ENCODE peak calls at places on chromosomes 5 and 9, in ten cellular contexts. One of them, this sample, is unnamed.
A peak's percentile ranks its signal among the peaks of the same experiment; 100 is the strongest.

GRCh38 chr5:102759289-102759688 is 4.2 kb downstream of the PAM start:
- DNase-seq in suprapubic skin: peak; percentile 52
- DNase-seq in ovary: no peak
- DNase-seq in H1: no peak
- DNase-seq in stomach: no peak
- DNase-seq in transverse colon: no peak
- DNase-seq in sigmoid colon: no peak
- DNase-seq in GM12878: no peak
- DNase-seq in upper lobe of left lung: no peak
- DNase-seq in HepG2: no peak
- DNase-seq in this sample: no peak

GRCh38 chr9:96618209-96619108 is 1.2 kb downstream of the CDC14B start:
- DNase-seq in stomach: peak; percentile 52
- DNase-seq in ovary: peak; percentile 52
- DNase-seq in suprapubic skin: peak; percentile 81
- DNase-seq in H1: no peak
- DNase-seq in upper lobe of left lung: peak; percentile 87
- DNase-seq in GM12878: no peak
- DNase-seq in transverse colon: peak; percentile 46
- DNase-seq in HepG2: peak; percentile 42
- DNase-seq in sigmoid colon: peak; percentile 78
- DNase-seq in this sample: no peak

GRCh38 chr5:78251663-78252284 is 42.7 kb downstream of the AP3B1 start:
- DNase-seq in transverse colon: no peak
- DNase-seq in sigmoid colon: no peak
- DNase-seq in HepG2: no peak
- DNase-seq in GM12878: no peak
- DNase-seq in H1: no peak
- DNase-seq in upper lobe of left lung: no peak
- DNase-seq in suprapubic skin: no peak
- DNase-seq in stomach: no peak
- DNase-seq in ovary: no peak
- DNase-seq in this sample: no peak

GRCh38 chr5:36174119-36174518 is 22.2 kb downstream of the SKP2 start:
- DNase-seq in suprapubic skin: no peak
- DNase-seq in H1: no peak
- DNase-seq in transverse colon: no peak
- DNase-seq in stomach: no peak
- DNase-seq in ovary: no peak
- DNase-seq in HepG2: no peak
- DNase-seq in sigmoid colon: no peak
- DNase-seq in upper lobe of left lung: no peak
- DNase-seq in GM12878: no peak
- DNase-seq in this sample: no peak

GRCh38 chr5:169044982-169045381 is 256.0 kb downstream of the SLIT3 start:
- DNase-seq in sigmoid colon: no peak
- DNase-seq in H1: no peak
- DNase-seq in upper lobe of left lung: no peak
- DNase-seq in stomach: no peak
- DNase-seq in HepG2: no peak
- DNase-seq in ovary: no peak
- DNase-seq in GM12878: no peak
- DNase-seq in suprapubic skin: no peak
- DNase-seq in transverse colon: no peak
- DNase-seq in this sample: no peak

GRCh38 chr5:144369001-144369400 is 198.3 kb downstream of the KCTD16 start:
- DNase-seq in stomach: peak; percentile 32
- DNase-seq in upper lobe of left lung: no peak
- DNase-seq in suprapubic skin: no peak
- DNase-seq in HepG2: no peak
- DNase-seq in GM12878: no peak
- DNase-seq in sigmoid colon: no peak
- DNase-seq in H1: no peak
- DNase-seq in transverse colon: no peak
- DNase-seq in ovary: no peak
- DNase-seq in this sample: no peak

GRCh38 chr5:80655231-80655784 is 525 bp upstream of the DHFR start:
- DNase-seq in sigmoid colon: no peak
- DNase-seq in GM12878: no peak
- DNase-seq in ovary: no peak
- DNase-seq in H1: no peak
- DNase-seq in stomach: no peak
- DNase-seq in upper lobe of left lung: no peak
- DNase-seq in HepG2: peak; percentile 11
- DNase-seq in suprapubic skin: no peak
- DNase-seq in transverse colon: no peak
- DNase-seq in this sample: no peak

GRCh38 chr5:144179226-144179625 is 8.6 kb downstream of the KCTD16 start:
- DNase-seq in HepG2: no peak
- DNase-seq in transverse colon: no peak
- DNase-seq in GM12878: no peak
- DNase-seq in H1: no peak
- DNase-seq in sigmoid colon: no peak
- DNase-seq in stomach: no peak
- DNase-seq in suprapubic skin: no peak
- DNase-seq in upper lobe of left lung: no peak
- DNase-seq in ovary: no peak
- DNase-seq in this sample: no peak

GRCh38 chr9:132946624-132947295 is 2.3 kb upstream of the TSC1 start:
- DNase-seq in ovary: no peak
- DNase-seq in stomach: no peak
- DNase-seq in H1: peak; percentile 9
- DNase-seq in GM12878: no peak
- DNase-seq in upper lobe of left lung: peak; percentile 20
- DNase-seq in suprapubic skin: no peak
- DNase-seq in transverse colon: no peak
- DNase-seq in sigmoid colon: no peak
- DNase-seq in HepG2: peak; percentile 40
- DNase-seq in this sample: no peak

GRCh38 chr9:136846376-136847064 is 2.7 kb upstream of the PHPT1 start:
- DNase-seq in stomach: no peak
- DNase-seq in upper lobe of left lung: no peak
- DNase-seq in HepG2: no peak
- DNase-seq in sigmoid colon: no peak
- DNase-seq in transverse colon: no peak
- DNase-seq in ovary: no peak
- DNase-seq in suprapubic skin: no peak
- DNase-seq in H1: no peak
- DNase-seq in GM12878: no peak
- DNase-seq in this sample: no peak

GRCh38 chr5:34543687-34544086 is 112.4 kb upstream of the RAI14 start:
- DNase-seq in ovary: no peak
- DNase-seq in upper lobe of left lung: no peak
- DNase-seq in stomach: no peak
- DNase-seq in sigmoid colon: no peak
- DNase-seq in HepG2: no peak
- DNase-seq in suprapubic skin: no peak
- DNase-seq in H1: no peak
- DNase-seq in transverse colon: no peak
- DNase-seq in GM12878: no peak
- DNase-seq in this sample: no peak

GRCh38 chr9:89491688-89492087 is 6.2 kb downstream of the SEMA4D start:
- DNase-seq in ovary: no peak
- DNase-seq in stomach: peak; percentile 22
- DNase-seq in GM12878: no peak
- DNase-seq in suprapubic skin: no peak
- DNase-seq in HepG2: no peak
- DNase-seq in H1: no peak
- DNase-seq in upper lobe of left lung: no peak
- DNase-seq in sigmoid colon: no peak
- DNase-seq in transverse colon: no peak
- DNase-seq in this sample: no peak

GRCh38 chr5:179795863-179796833 is 2.4 kb downstream of the LTC4S start:
- DNase-seq in GM12878: peak; percentile 31
- DNase-seq in sigmoid colon: peak; percentile 87
- DNase-seq in upper lobe of left lung: peak; percentile 97
- DNase-seq in transverse colon: peak; percentile 88
- DNase-seq in stomach: peak; percentile 87
- DNase-seq in HepG2: peak; percentile 63
- DNase-seq in H1: no peak
- DNase-seq in ovary: peak; percentile 88
- DNase-seq in suprapubic skin: peak; percentile 88
- DNase-seq in this sample: peak; percentile 55

GRCh38 chr5:179793470-179794139 is at the start of gene LTC4S:
- DNase-seq in upper lobe of left lung: peak; percentile 70
- DNase-seq in GM12878: no peak
- DNase-seq in stomach: peak; percentile 71
- DNase-seq in HepG2: no peak
- DNase-seq in H1: no peak
- DNase-seq in suprapubic skin: peak; percentile 90
- DNase-seq in sigmoid colon: peak; percentile 90
- DNase-seq in transverse colon: peak; percentile 65
- DNase-seq in ovary: peak; percentile 90
- DNase-seq in this sample: peak; percentile 73

GRCh38 chr5:179794575-179794974 is 789 bp downstream of the LTC4S start:
- DNase-seq in upper lobe of left lung: no peak
- DNase-seq in stomach: no peak
- DNase-seq in transverse colon: no peak
- DNase-seq in suprapubic skin: peak; percentile 66
- DNase-seq in sigmoid colon: peak; percentile 69
- DNase-seq in H1: no peak
- DNase-seq in GM12878: no peak
- DNase-seq in ovary: peak; percentile 42
- DNase-seq in HepG2: no peak
- DNase-seq in this sample: no peak

GRCh38 chr5:179794171-179794570 is 385 bp downstream of the LTC4S start:
- DNase-seq in H1: no peak
- DNase-seq in HepG2: no peak
- DNase-seq in transverse colon: no peak
- DNase-seq in upper lobe of left lung: no peak
- DNase-seq in suprapubic skin: peak; percentile 66
- DNase-seq in sigmoid colon: peak; percentile 63
- DNase-seq in stomach: no peak
- DNase-seq in ovary: peak; percentile 39
- DNase-seq in GM12878: no peak
- DNase-seq in this sample: no peak

DNA sequence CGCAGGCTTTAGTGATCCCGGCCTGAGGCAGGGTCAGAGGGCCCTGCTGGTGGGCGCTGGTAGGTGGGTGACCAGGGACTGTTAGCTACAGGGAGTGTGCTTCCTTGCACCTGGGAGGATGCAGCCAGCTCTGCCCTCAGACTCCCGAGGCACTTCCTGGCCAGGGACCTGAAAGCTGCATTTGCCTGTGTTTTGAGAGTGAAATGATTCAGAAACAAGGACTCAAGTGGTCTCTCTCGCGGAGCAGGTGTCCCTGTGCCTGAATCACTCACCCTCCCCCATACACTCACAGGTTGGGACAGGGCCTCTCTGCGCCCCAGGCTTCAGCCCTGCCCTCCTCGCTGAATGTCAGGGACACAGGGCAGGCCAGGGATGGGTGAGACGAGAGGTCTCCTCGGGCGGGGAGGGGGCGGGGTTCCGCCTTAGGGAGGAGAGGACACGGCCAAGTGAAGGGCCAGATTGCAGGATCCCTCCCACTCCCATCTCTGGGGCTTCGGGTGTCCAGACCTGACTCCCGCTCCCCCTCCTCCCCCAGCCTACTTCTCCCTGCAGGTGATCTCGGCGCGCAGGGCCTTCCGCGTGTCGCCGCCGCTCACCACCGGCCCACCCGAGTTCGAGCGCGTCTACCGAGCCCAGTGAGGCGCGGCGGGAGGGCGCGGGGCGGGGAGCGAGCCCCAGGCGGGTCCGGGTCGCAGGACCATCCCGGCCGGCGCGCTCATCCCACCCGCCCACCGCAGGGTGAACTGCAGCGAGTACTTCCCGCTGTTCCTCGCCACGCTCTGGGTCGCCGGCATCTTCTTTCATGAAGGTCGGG is 1.5 kb downstream of the LTC4S start:
- DNase-seq in GM12878: no peak
- DNase-seq in H1: no peak
- DNase-seq in transverse colon: no peak
- DNase-seq in sigmoid colon: peak; percentile 70
- DNase-seq in ovary: peak; percentile 63
- DNase-seq in HepG2: no peak
- DNase-seq in upper lobe of left lung: peak; percentile 67
- DNase-seq in stomach: peak; percentile 31
- DNase-seq in suprapubic skin: peak; percentile 76
- DNase-seq in this sample: no peak
- TF ChIP-seq EP300 in GM12878: no peak
- TF ChIP-seq EP300 in H1: no peak
- TF ChIP-seq EP300 in transverse colon: no peak
- TF ChIP-seq EP300 in sigmoid colon: no peak
- TF ChIP-seq EP300 in ovary: no peak
- TF ChIP-seq EP300 in HepG2: no peak
- TF ChIP-seq EP300 in upper lobe of left lung: no peak
- TF ChIP-seq EP300 in stomach: no peak
- TF ChIP-seq EP300 in suprapubic skin: no peak
- TF ChIP-seq EP300 in this sample: no peak

DNA sequence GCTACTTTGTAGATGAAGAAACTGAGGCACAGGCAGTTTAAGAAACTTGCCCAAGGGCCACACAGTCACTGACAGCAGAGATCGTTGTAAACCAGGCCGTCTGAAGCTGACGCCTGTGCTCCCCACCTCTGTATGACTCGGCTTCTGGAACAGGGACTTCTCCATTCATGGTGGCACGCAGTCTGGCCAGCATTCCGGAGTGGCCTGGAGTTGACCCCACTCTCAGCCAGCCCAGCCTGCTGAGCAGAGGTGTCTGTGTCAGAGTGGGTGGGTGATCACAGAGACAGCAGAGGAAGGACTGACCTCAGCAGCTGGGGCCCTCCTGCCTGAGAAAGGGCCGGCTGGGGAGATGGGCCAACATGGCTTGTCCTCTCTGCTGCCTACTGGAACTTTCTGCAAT is 12.6 kb downstream of the LRSAM1 start:
- DNase-seq in GM12878: no peak
- DNase-seq in H1: no peak
- DNase-seq in stomach: no peak
- DNase-seq in HepG2: no peak
- DNase-seq in transverse colon: no peak
- DNase-seq in suprapubic skin: no peak
- DNase-seq in sigmoid colon: no peak
- DNase-seq in upper lobe of left lung: no peak
- DNase-seq in ovary: no peak
- DNase-seq in this sample: no peak
- TF ChIP-seq EP300 in GM12878: no peak
- TF ChIP-seq EP300 in H1: no peak
- TF ChIP-seq EP300 in stomach: no peak
- TF ChIP-seq EP300 in HepG2: no peak
- TF ChIP-seq EP300 in transverse colon: no peak
- TF ChIP-seq EP300 in suprapubic skin: no peak
- TF ChIP-seq EP300 in sigmoid colon: no peak
- TF ChIP-seq EP300 in upper lobe of left lung: no peak
- TF ChIP-seq EP300 in ovary: no peak
- TF ChIP-seq EP300 in this sample: no peak

GRCh38 chr9:114278881-114279570 is 43.9 kb upstream of the ORM1 start:
- DNase-seq in GM12878: no peak
- DNase-seq in HepG2: no peak
- DNase-seq in stomach: no peak
- DNase-seq in suprapubic skin: peak; percentile 51
- DNase-seq in H1: no peak
- DNase-seq in ovary: peak; percentile 35
- DNase-seq in upper lobe of left lung: no peak
- DNase-seq in sigmoid colon: peak; percentile 57
- DNase-seq in transverse colon: no peak
- DNase-seq in this sample: no peak
- TF ChIP-seq EP300 in GM12878: no peak
- TF ChIP-seq EP300 in HepG2: no peak
- TF ChIP-seq EP300 in stomach: no peak
- TF ChIP-seq EP300 in suprapubic skin: no peak
- TF ChIP-seq EP300 in H1: no peak
- TF ChIP-seq EP300 in ovary: no peak
- TF ChIP-seq EP300 in upper lobe of left lung: no peak
- TF ChIP-seq EP300 in sigmoid colon: no peak
- TF ChIP-seq EP300 in transverse colon: no peak
- TF ChIP-seq EP300 in this sample: no peak

GRCh38 chr9:131043097-131043496 is 34.1 kb downstream of the LAMC3 start:
- DNase-seq in stomach: no peak
- DNase-seq in ovary: no peak
- DNase-seq in suprapubic skin: no peak
- DNase-seq in HepG2: no peak
- DNase-seq in GM12878: no peak
- DNase-seq in transverse colon: no peak
- DNase-seq in H1: no peak
- DNase-seq in sigmoid colon: no peak
- DNase-seq in upper lobe of left lung: no peak
- DNase-seq in this sample: no peak
- TF ChIP-seq EP300 in stomach: no peak
- TF ChIP-seq EP300 in ovary: no peak
- TF ChIP-seq EP300 in suprapubic skin: no peak
- TF ChIP-seq EP300 in HepG2: no peak
- TF ChIP-seq EP300 in GM12878: no peak
- TF ChIP-seq EP300 in transverse colon: no peak
- TF ChIP-seq EP300 in H1: no peak
- TF ChIP-seq EP300 in sigmoid colon: no peak
- TF ChIP-seq EP300 in upper lobe of left lung: no peak
- TF ChIP-seq EP300 in this sample: no peak